ENCODE peak calls at places on chromosomes 13 and 19, in six cellular contexts. F is HCT116, Y is K562, R is H1, X is SK-N-SH, N is GM12878. G is an unnamed sample.

GRCh38 chr13:95494082-95494681 is 58.3 kb upstream of the CLDN10 start:
- DNase-seq in R (no peak), F (peak), N (no peak), Y (peak), X (peak), G (peak)

GRCh38 chr13:113411216-113412023 is 41.9 kb downstream of the ADPRHL1 start:
- DNase-seq in R (no peak), N (no peak), Y (no peak), F (peak), X (no peak), G (peak)

GRCh38 chr19:29293736-29294342 is 80.9 kb upstream of the UQCRFS1 start:
- DNase-seq in R (no peak), N (no peak), F (no peak), Y (no peak), X (no peak), G (no peak)

GRCh38 chr19:616732-617526 is 16.4 kb downstream of the POLRMT start:
- DNase-seq in Y (no peak), N (no peak), F (no peak), R (no peak), X (no peak), G (no peak)

GRCh38 chr19:2035590-2035991 is 15.5 kb downstream of the MKNK2 start:
- DNase-seq in X (no peak), N (no peak), R (no peak), Y (no peak), F (no peak), G (no peak)

GRCh38 chr19:6092329-6093286 is 17.7 kb downstream of the RFX2 start:
- DNase-seq in Y (peak), R (peak), F (peak), N (no peak), X (no peak), G (peak)

GRCh38 chr13:102580552-102581169 is 16.1 kb upstream of the TPP2 start:
- DNase-seq in X (peak), N (no peak), R (no peak), F (peak), Y (peak), G (peak)

GRCh38 chr19:862529-863304 is 3.3 kb downstream of the CFD start:
- DNase-seq in X (peak), N (peak), R (peak), Y (peak), F (no peak), G (no peak)

GRCh38 chr19:861756-862528 is 2.5 kb downstream of the CFD start:
- DNase-seq in Y (peak), R (peak), N (no peak), F (peak), X (peak), G (peak)

GRCh38 chr19:36418287-36419001 is at the start of gene ZFP82:
- DNase-seq in F (no peak), X (peak), Y (peak), N (peak), R (peak), G (peak)

GRCh38 chr19:43755256-43755801 is 567 bp upstream of the SMG9 start:
- DNase-seq in Y (peak), R (no peak), X (peak), N (no peak), F (no peak), G (no peak)

GRCh38 chr13:102399791-102400618 is 1.8 kb downstream of the FGF14 start:
- DNase-seq in Y (no peak), F (no peak), X (peak), N (no peak), R (no peak), G (no peak)

GRCh38 chr19:6828306-6828697 is 55.8 kb downstream of the VAV1 start:
- DNase-seq in F (peak), Y (peak), N (no peak), X (no peak), R (no peak), G (no peak)

GRCh38 chr13:89496478-89496877 is 1825.3 kb downstream of the SLITRK5 start:
- DNase-seq in F (no peak), Y (no peak), N (no peak), R (no peak), X (peak), G (no peak)

GRCh38 chr19:1860133-1860775 is 3.1 kb downstream of the KLF16 start:
- DNase-seq in Y (peak), R (no peak), X (peak), N (no peak), F (no peak), G (peak)

GRCh38 chr13:59304596-59304995 is 859.1 kb downstream of the DIAPH3 start:
- DNase-seq in X (no peak), Y (no peak), F (no peak), R (no peak), N (no peak), G (no peak)

GRCh38 chr19:3528080-3528479 is 10.9 kb upstream of the TEKTIP1 start:
- DNase-seq in X (no peak), F (no peak), Y (no peak), N (no peak), R (no peak), G (no peak)

GRCh38 chr13:21849323-21849722 is 178.4 kb downstream of the FGF9 start:
- DNase-seq in X (peak), Y (peak), F (peak), R (no peak), N (peak), G (peak)

GRCh38 chr13:94209110-94209509 is 270.4 kb downstream of the DCT start:
- DNase-seq in Y (no peak), R (no peak), F (no peak), N (no peak), X (no peak), G (no peak)

GRCh38 chr19:32404939-32405430 is 585 bp upstream of the DPY19L3 start:
- DNase-seq in F (no peak), X (no peak), N (no peak), R (no peak), Y (peak), G (peak)

GRCh38 chr13:48731957-48732569 is 78.3 kb downstream of the CYSLTR2 start:
- DNase-seq in Y (peak), F (peak), N (no peak), R (peak), X (peak), G (peak)

GRCh38 chr19:50417138-50417849 is 1.4 kb upstream of the SPIB start:
- DNase-seq in F (no peak), N (no peak), X (no peak), R (no peak), Y (no peak), G (no peak)

GRCh38 chr13:20136781-20137703 is 23.8 kb downstream of the GJA3 start:
- DNase-seq in Y (peak), F (no peak), R (no peak), X (peak), N (no peak), G (peak)

GRCh38 chr19:7618771-7619510 is 10.4 kb downstream of the XAB2 start:
- DNase-seq in X (peak), F (no peak), R (no peak), N (no peak), Y (no peak), G (no peak)

GRCh38 chr13:109007946-109008345 is 378.5 kb downstream of the MYO16 start:
- DNase-seq in X (no peak), N (no peak), F (no peak), R (no peak), Y (no peak), G (no peak)

GRCh38 chr13:51048166-51048461 is 63.0 kb downstream of the C13orf42 start:
- DNase-seq in N (no peak), X (no peak), R (no peak), Y (no peak), F (no peak), G (no peak)

DNA sequence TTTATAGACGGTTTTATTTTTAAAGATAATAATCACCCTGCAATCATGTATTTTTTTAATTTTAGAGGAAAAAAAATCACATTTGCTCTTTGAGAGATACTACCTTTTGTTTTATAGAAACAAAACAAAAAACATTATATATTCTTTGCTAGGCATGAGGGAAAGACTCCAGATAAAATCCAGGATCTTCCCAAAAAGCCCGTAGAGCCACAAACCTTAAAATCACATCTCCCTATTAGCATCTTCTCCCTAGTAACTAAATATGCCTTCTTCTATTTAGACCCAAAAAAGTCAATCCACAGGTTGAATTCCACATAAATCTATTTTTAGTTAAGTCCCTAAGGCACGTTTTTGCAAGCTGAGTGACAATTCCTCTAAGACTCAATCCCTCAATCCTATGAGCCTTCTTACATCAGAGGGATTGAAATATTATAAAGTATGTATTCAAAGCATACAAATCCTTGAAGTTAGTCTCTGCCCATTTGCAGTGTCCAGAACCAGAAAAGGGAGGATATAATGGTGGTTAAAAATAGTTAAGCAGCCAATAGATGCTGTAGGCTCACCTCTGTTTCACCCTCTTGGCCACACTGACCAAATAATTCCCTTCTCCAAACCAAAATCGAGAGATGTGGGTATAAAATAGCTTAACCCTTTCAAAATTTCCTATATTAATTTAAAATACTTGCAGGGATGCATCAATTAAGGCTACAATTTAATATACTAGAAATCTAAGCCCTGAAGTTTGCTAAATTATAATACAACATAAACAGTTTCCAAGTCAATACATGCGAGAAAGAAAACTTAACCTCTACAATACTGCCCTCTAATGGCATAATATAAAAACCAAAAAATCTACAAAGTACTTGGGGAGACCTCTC is 64.0 kb downstream of the SERP2 start:
- DNase-seq in F (no peak), N (no peak), X (no peak), Y (peak), R (no peak), G (peak)
- TF ChIP-seq JUND in F (no peak), N (no peak), X (no peak), Y (no peak), R (no peak), G (no peak)

GRCh38 chr19:22625266-22626035 is 8.7 kb upstream of the ZNF492 start:
- DNase-seq in Y (no peak), F (no peak), R (no peak), N (no peak), X (no peak), G (no peak)

GRCh38 chr19:22623841-22624221 is 10.3 kb upstream of the ZNF492 start:
- DNase-seq in R (no peak), Y (no peak), X (no peak), N (no peak), F (no peak), G (no peak)

GRCh38 chr19:22622020-22622419 is 12.1 kb upstream of the ZNF492 start:
- DNase-seq in N (no peak), Y (no peak), R (no peak), X (no peak), F (no peak), G (no peak)

GRCh38 chr19:22620912-22621311 is 13.2 kb upstream of the ZNF492 start:
- DNase-seq in F (no peak), X (no peak), R (no peak), N (no peak), Y (no peak), G (no peak)

GRCh38 chr19:22622901-22623840 is 11.0 kb upstream of the ZNF492 start:
- DNase-seq in X (peak), N (no peak), Y (no peak), F (no peak), R (no peak), G (no peak)
- TF ChIP-seq SIN3A in X (no peak), N (no peak), Y (no peak), F (no peak), R (no peak), G (no peak)

GRCh38 chr13:100131863-100132574 is 43.1 kb downstream of the PCCA start:
- DNase-seq in X (peak), N (no peak), F (peak), Y (peak), R (no peak), G (peak)
- TF ChIP-seq JUND in X (peak), N (no peak), F (peak), Y (peak), R (no peak), G (no peak)

GRCh38 chr19:42295831-42296525 is 6.0 kb upstream of the PRR19 start:
- DNase-seq in Y (peak), F (peak), R (peak), X (peak), N (peak), G (peak)
- TF ChIP-seq SIN3A in Y (no peak), F (no peak), R (peak), X (no peak), N (peak), G (no peak)

GRCh38 chr19:35216026-35216832 is 12.3 kb downstream of the FAM187B start:
- DNase-seq in X (no peak), F (no peak), Y (no peak), R (no peak), N (no peak), G (no peak)
- TF ChIP-seq JUND in X (no peak), F (no peak), Y (no peak), R (no peak), N (no peak), G (no peak)

GRCh38 chr19:13803038-13803437 is 7.8 kb downstream of the ZSWIM4 start:
- DNase-seq in Y (no peak), R (no peak), F (no peak), X (no peak), N (no peak), G (no peak)

GRCh38 chr19:13808856-13809255 is 13.6 kb downstream of the ZSWIM4 start:
- DNase-seq in X (no peak), N (no peak), R (no peak), Y (no peak), F (no peak), G (no peak)

GRCh38 chr19:13806728-13807127 is 11.5 kb downstream of the ZSWIM4 start:
- DNase-seq in R (no peak), X (no peak), N (no peak), F (no peak), Y (no peak), G (no peak)

GRCh38 chr19:13807421-13808021 is 12.3 kb downstream of the ZSWIM4 start:
- DNase-seq in Y (no peak), N (no peak), R (no peak), F (no peak), X (no peak), G (no peak)

GRCh38 chr19:13804830-13805683 is 9.8 kb downstream of the ZSWIM4 start:
- DNase-seq in R (no peak), F (no peak), N (no peak), Y (peak), X (peak), G (peak)
- TF ChIP-seq SIN3A in R (peak), F (no peak), N (no peak), Y (no peak), X (no peak), G (no peak)

GRCh38 chr13:74406439-74406838 is 272.2 kb upstream of the KLF12 start:
- DNase-seq in N (no peak), X (no peak), F (no peak), R (no peak), Y (no peak), G (no peak)
- TF ChIP-seq JUND in N (no peak), X (no peak), F (no peak), R (no peak), Y (no peak), G (no peak)

GRCh38 chr13:23159205-23159586 is 21.6 kb upstream of the SGCG start:
- DNase-seq in Y (peak), F (no peak), X (peak), R (no peak), N (no peak), G (peak)

GRCh38 chr13:23161176-23161825 is 19.5 kb upstream of the SGCG start:
- DNase-seq in Y (no peak), F (no peak), N (no peak), X (no peak), R (no peak), G (no peak)

GRCh38 chr13:23159587-23160240 is 21.1 kb upstream of the SGCG start:
- DNase-seq in Y (no peak), X (peak), N (no peak), R (no peak), F (no peak), G (no peak)

DNA sequence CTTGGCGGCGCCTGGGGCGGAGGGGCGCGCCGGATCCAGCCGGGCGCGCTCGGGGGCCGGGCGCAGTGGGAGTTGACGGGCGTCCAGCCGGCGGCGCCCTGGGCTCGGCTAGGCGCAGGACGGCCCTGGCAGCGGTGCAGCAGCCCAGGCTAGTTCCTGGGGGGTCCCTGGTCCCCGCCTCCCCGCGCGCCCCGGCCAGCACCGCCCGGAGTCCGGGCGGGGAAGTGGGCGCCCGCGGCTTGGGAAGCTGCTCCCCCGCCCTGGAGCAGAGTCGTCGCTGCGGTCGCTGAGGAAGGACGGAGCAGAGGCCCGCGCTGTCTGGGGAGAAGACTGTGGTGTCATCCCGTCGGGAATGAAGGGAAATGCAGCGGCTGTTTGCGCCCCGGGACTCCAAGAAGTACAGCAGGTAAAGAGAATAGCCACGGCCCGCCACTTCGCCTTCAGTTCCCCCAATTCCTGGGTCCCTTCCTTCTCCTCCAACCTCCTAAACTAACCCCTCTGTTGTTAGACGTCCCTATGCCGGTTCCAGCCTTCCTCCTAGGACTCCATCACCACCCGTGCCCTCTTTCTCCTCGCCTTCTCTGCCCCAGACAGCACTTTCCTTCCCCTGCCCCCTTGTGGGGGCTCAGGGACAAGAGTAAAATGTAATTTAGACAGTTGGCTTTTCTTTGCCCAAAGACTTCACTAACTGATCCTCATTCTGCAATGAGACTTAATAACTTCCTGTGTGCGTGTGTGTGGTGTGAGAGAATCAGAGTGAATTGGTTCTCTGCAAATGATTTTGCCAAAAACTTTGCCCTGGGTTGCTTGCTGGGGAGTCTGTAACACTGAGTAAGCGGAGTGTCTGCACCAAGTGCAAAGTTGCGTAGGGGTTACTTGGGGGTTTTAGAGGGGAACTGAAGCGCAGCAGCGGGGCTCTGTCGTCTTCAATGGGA is 20.3 kb upstream of the SGCG start:
- DNase-seq in N (no peak), F (no peak), Y (no peak), R (no peak), X (no peak), G (no peak)
- TF ChIP-seq SIN3A in N (no peak), F (no peak), Y (no peak), R (no peak), X (no peak), G (no peak)